ENCODE peak calls at places on chromosomes 13 and 19, in seven cellular contexts. U, Z, Q, E, T, D and F are unnamed samples. For H3K4me1, the result is how much of the 10 kb centered on the place peaks cover.

GRCh38 chr19:2113436-2114211 is 16.9 kb downstream of the IZUMO4 start:
- DNase-seq in U (no peak), Z (no peak), Q (no peak), E (no peak), T (no peak), D (no peak), F (no peak)

GRCh38 chr19:45505151-45505995 is 1.9 kb upstream of the VASP start:
- DNase-seq in U (peak), Z (no peak), Q (no peak), E (no peak), T (no peak), D (no peak), F (no peak)

GRCh38 chr13:102816633-102817032 is 17.7 kb downstream of the BIVM start:
- DNase-seq in U (no peak), Z (no peak), Q (no peak), E (no peak), T (no peak), D (no peak), F (no peak)

GRCh38 chr19:8595651-8596050 is 14.9 kb downstream of the ADAMTS10 start:
- DNase-seq in U (no peak), Z (no peak), Q (no peak), E (no peak), T (no peak), D (no peak), F (no peak)

GRCh38 chr19:47511128-47511517 is 3.7 kb downstream of the NAPA start:
- DNase-seq in U (no peak), Z (no peak), Q (peak), E (no peak), T (no peak), D (no peak), F (no peak)

GRCh38 chr13:52406629-52407028 is 657 bp upstream of the THSD1 start:
- DNase-seq in U (no peak), Z (no peak), Q (no peak), E (no peak), T (no peak), D (no peak), F (no peak)

GRCh38 chr13:24076124-24076523 is 84.4 kb upstream of the SPATA13 start:
- DNase-seq in U (no peak), Z (no peak), Q (peak), E (no peak), T (no peak), D (no peak), F (no peak)

GRCh38 chr13:76123548-76123947 is 487.4 kb downstream of the LMO7 start:
- DNase-seq in U (no peak), Z (no peak), Q (no peak), E (no peak), T (no peak), D (no peak), F (no peak)

GRCh38 chr19:11963566-11964355 is 1.1 kb upstream of the ZNF763 start:
- DNase-seq in U (peak), Z (peak), Q (peak), E (peak), T (peak), D (peak), F (peak)

GRCh38 chr19:33819875-33820781 is 23.5 kb downstream of the KCTD15 start:
- DNase-seq in U (peak), Z (no peak), Q (peak), E (peak), T (peak), D (peak), F (no peak)

GRCh38 chr13:91085127-91085526 is 262.4 kb upstream of the MIR17HG start:
- DNase-seq in U (no peak), Z (no peak), Q (no peak), E (no peak), T (no peak), D (no peak), F (no peak)

GRCh38 chr19:58021541-58022282 is 12.1 kb upstream of the ZSCAN1 start:
- DNase-seq in U (peak), Z (peak), Q (no peak), E (peak), T (peak), D (no peak), F (peak)

GRCh38 chr19:2627319-2627829 is 75.1 kb downstream of the GNG7 start:
- DNase-seq in U (peak), Z (no peak), Q (peak), E (peak), T (peak), D (peak), F (peak)

GRCh38 chr13:112790735-112791641 is 101.2 kb downstream of the ATP11A start:
- DNase-seq in U (no peak), Z (no peak), Q (peak), E (no peak), T (peak), D (no peak), F (no peak)

GRCh38 chr13:23020246-23020843 is 160.4 kb upstream of the SGCG start:
- DNase-seq in U (peak), Z (peak), Q (peak), E (peak), T (peak), D (no peak), F (peak)

GRCh38 chr13:49308104-49308875 is 60.6 kb downstream of the CDADC1 start:
- DNase-seq in U (peak), Z (no peak), Q (peak), E (peak), T (peak), D (peak), F (no peak)

GRCh38 chr13:55652657-55653056 is 1488.1 kb upstream of the PRR20A start:
- DNase-seq in U (no peak), Z (no peak), Q (no peak), E (no peak), T (no peak), D (no peak), F (no peak)

GRCh38 chr13:71396149-71396548 is 470.9 kb downstream of the DACH1 start:
- DNase-seq in U (no peak), Z (no peak), Q (no peak), E (no peak), T (no peak), D (no peak), F (no peak)

GRCh38 chr13:49020940-49021548 is 45.3 kb downstream of the FNDC3A start:
- DNase-seq in U (no peak), Z (no peak), Q (no peak), E (no peak), T (no peak), D (no peak), F (no peak)

GRCh38 chr13:78022164-78022877 is 103.7 kb upstream of the EDNRB start:
- DNase-seq in U (no peak), Z (no peak), Q (peak), E (peak), T (no peak), D (no peak), F (peak)

GRCh38 chr19:33868821-33869412 is 72.2 kb downstream of the KCTD15 start:
- DNase-seq in U (peak), Z (peak), Q (peak), E (peak), T (no peak), D (no peak), F (peak)

GRCh38 chr13:106029901-106030300 is 505.6 kb downstream of the EFNB2 start:
- DNase-seq in U (no peak), Z (no peak), Q (no peak), E (no peak), T (no peak), D (no peak), F (peak)

GRCh38 chr19:47239152-47239551 is 8.2 kb upstream of the BBC3 start:
- DNase-seq in U (no peak), Z (no peak), Q (no peak), E (no peak), T (no peak), D (no peak), F (no peak)

GRCh38 chr13:31436478-31436877 is 236.7 kb downstream of the B3GLCT start:
- DNase-seq in U (no peak), Z (no peak), Q (no peak), E (no peak), T (no peak), D (no peak), F (no peak)

GRCh38 chr19:810077-810855 is 11.5 kb downstream of the PLPPR3 start:
- DNase-seq in U (no peak), Z (no peak), Q (no peak), E (no peak), T (no peak), D (no peak), F (no peak)

GRCh38 chr19:56670961-56671612 is 470 bp downstream of the ZNF835 start:
- DNase-seq in U (no peak), Z (no peak), Q (no peak), E (no peak), T (no peak), D (no peak), F (no peak)

GRCh38 chr13:52809310-52809769 is 39.1 kb downstream of the PCDH8 start:
- DNase-seq in U (peak), Z (peak), Q (peak), E (peak), T (no peak), D (peak), F (peak)

GRCh38 chr19:11560404-11560988 is 1.5 kb upstream of the ELOF1 start:
- DNase-seq in U (peak), Z (peak), Q (peak), E (peak), T (no peak), D (no peak), F (peak)

GRCh38 chr13:105774739-105775460 is 760.6 kb downstream of the EFNB2 start:
- DNase-seq in U (no peak), Z (no peak), Q (no peak), E (no peak), T (no peak), D (no peak), F (peak)

GRCh38 chr19:33404506-33404905 is 31.0 kb downstream of the CEBPG start:
- DNase-seq in U (no peak), Z (no peak), Q (no peak), E (no peak), T (no peak), D (peak), F (no peak)

GRCh38 chr13:93080587-93080986 is 146.0 kb upstream of the GPC6 start:
- DNase-seq in U (peak), Z (peak), Q (no peak), E (peak), T (no peak), D (no peak), F (peak)

GRCh38 chr13:67152123-67152522 is 78.0 kb downstream of the PCDH9 start:
- DNase-seq in U (no peak), Z (peak), Q (no peak), E (no peak), T (no peak), D (no peak), F (no peak)

DNA sequence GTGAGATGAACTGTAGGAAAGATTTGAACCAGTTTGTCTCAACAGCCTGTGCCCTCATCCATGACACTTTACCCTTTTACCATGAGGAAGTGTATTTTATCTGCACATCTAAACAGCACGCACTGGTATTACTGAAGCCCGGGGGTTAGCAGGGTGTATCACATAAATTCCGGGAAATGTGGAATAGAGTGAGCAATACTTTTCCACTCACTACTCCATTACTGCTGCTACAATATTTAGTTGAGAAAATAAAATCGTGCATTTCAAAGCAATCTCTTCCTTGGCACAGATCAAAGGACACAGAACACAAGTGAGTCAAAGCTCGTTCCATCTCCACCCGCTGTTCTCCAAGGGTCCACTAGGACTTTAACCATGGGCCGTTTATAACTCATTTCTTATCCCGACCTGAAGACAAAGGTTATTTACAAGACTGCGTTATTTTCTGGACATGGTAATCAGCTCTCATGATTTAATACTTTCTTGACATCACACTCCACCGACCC is 35.2 kb downstream of the STK24 start:
- DNase-seq in U (no peak), Z (peak), Q (no peak), E (no peak), T (no peak), D (no peak), F (no peak)
- H3K4me1 ChIP-seq in U (half or more), Z (under half), Q (half or more), E (under half), T (half or more), D (half or more), F (under half)

DNA sequence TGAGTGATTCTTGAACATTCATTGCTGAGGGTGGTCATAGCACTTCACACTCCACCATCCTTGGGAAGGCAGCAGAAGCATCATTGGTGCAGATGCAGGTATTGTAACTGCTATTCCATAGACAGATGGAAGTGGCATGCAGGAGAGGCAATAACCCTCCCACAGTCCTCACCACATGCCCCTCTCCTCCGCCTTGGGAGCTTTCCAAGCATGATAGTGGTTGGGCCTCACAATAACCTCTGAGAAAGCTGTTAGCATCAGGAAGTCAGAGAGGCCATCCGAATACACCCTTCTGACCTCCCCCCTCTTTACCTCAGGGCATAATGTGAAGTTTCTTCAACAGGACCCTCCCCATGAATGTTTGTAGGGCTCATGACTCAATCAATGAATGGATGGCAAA is 177.9 kb downstream of the KATNAL1 start:
- DNase-seq in U (no peak), Z (no peak), Q (no peak), E (no peak), T (no peak), D (no peak), F (no peak)
- H3K4me1 ChIP-seq in U (under half), Z (under half), Q (under half), E (under half), T (under half), D (under half), F (under half)

DNA sequence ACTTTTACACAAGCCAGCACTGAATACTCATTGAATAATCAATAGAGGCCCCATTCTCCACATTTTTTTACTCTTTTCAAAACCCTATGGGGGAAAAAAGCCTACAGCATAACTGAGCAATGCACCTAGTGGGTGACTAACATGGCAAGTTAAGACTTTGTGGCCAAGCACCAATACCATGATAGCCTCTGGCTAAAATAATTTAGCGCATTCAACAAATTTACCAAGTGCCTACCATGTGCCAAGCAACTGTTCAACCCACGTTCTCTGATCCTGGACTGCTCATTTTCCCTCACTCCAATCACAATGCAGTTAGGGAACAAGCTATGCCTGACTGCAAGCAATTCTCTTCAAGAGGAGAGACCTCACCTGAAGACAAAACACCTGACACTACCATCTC is 3.0 kb downstream of the ANKRD10 start:
- DNase-seq in U (no peak), Z (no peak), Q (no peak), E (no peak), T (no peak), D (no peak), F (no peak)
- H3K4me1 ChIP-seq in U (under half), Z (under half), Q (half or more), E (under half), T (half or more), D (under half), F (under half)

DNA sequence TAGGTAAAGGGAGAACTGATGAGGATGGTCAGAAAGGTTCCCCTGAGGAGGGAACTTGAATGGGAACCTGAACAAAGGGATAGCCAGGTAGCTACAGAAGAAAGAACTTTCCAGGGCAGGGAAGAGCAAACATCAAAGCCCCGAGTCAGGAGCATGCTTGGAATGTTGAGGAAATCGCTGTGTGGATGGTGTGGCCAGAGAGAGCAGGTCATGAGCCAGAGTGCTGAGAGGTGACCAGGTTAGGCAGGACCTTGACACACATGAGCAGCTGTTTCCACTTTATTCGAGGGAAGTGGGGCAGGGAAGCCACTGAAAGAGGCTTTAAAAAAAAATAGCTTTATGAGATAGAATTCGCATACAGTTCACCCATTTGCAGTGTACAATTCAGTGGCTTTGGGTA is 4.4 kb downstream of the RAB8A start:
- DNase-seq in U (no peak), Z (no peak), Q (no peak), E (no peak), T (no peak), D (no peak), F (no peak)
- H3K4me1 ChIP-seq in U (under half), Z (under half), Q (half or more), E (under half), T (under half), D (under half), F (under half)

GRCh38 chr19:10291554-10292205 is 1.9 kb downstream of the ICAM5 start:
- DNase-seq in U (peak), Z (no peak), Q (no peak), E (no peak), T (no peak), D (peak), F (no peak)

GRCh38 chr19:10289836-10290438 is at the start of gene ICAM5:
- DNase-seq in U (peak), Z (no peak), Q (no peak), E (no peak), T (no peak), D (peak), F (no peak)

GRCh38 chr19:10292206-10292788 is 2.5 kb downstream of the ICAM5 start:
- DNase-seq in U (peak), Z (peak), Q (peak), E (peak), T (no peak), D (peak), F (peak)

GRCh38 chr19:10290439-10290875 is 705 bp downstream of the ICAM5 start:
- DNase-seq in U (peak), Z (no peak), Q (no peak), E (no peak), T (no peak), D (no peak), F (no peak)

DNA sequence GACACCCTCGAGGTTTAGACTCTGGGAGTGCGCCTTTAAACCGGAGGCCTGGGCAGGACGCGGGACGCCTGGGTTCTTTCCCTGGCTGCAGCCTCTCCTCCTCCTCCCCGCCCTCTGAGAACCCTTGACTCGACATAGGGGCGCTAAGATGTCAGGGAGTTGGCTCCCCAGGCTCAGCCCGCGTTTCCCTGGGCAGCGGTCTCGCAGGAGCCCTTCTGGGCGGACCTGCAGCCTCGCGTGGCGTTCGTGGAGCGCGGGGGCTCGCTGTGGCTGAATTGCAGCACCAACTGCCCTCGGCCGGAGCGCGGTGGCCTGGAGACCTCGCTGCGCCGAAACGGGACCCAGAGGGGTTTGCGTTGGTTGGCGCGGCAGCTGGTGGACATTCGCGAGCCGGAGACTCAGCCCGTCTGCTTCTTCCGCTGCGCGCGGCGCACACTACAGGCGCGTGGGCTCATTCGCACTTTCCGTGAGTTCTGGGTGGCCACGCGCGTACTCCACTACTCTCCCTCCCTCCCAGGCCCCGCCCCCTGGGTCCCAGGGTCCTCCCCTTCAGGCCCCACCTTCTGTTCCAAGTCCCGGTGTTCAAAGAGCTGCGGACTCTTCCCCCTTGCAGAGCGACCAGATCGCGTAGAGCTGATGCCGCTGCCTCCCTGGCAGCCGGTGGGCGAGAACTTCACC is 1.3 kb downstream of the ICAM5 start:
- DNase-seq in U (peak), Z (no peak), Q (peak), E (peak), T (no peak), D (peak), F (peak)
- H3K4me1 ChIP-seq in U (under half), Z (under half), Q (half or more), E (under half), T (half or more), D (half or more), F (under half)

DNA sequence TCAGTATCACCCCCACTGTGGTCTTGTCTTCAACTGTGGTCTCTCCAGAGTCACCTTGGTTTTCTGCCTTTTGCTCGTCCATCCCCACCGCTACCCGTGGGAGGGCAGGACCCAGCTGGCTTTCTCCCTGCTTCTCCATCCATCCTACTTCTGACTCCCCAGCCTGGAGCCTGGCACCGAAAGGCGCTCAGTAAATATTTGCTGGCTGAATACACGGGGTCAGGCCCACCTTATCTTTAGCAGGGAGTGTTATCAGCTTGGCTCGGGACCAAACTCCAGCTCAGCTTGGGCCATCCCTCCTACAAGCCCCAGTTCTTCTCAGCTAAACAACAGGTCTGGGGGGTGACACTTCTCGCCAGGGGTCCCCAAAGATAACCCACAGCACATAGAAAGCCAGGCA is 62.0 kb upstream of the KLF2 start:
- DNase-seq in U (no peak), Z (peak), Q (peak), E (no peak), T (peak), D (no peak), F (no peak)
- H3K4me1 ChIP-seq in U (under half), Z (under half), Q (under half), E (under half), T (under half), D (under half), F (under half)